ENCODE peak calls at places on chromosomes 12 and 14, in nine cellular contexts. One of them, this sample, is unnamed. For H3K9me3 and H3K27me3, the result is how much of the 10 kb centered on the place peaks cover.

GRCh38 chr12:23906329-23906728 is 43.1 kb downstream of the SOX5 start:
- DNase-seq in effector memory CD4-positive, alpha-beta T cell: no peak
- DNase-seq in cardiac muscle cell: peak
- DNase-seq in tibial nerve: peak
- DNase-seq in pancreas: no peak
- DNase-seq in endothelial cell of umbilical vein: no peak
- DNase-seq in HepG2: peak
- DNase-seq in mammary epithelial cell: peak
- DNase-seq in Caco-2: no peak
- DNase-seq in this sample: no peak

GRCh38 chr12:81617915-81618314 is 141.2 kb downstream of the PPFIA2 start:
- DNase-seq in effector memory CD4-positive, alpha-beta T cell: no peak
- DNase-seq in cardiac muscle cell: peak
- DNase-seq in tibial nerve: no peak
- DNase-seq in pancreas: no peak
- DNase-seq in endothelial cell of umbilical vein: no peak
- DNase-seq in HepG2: no peak
- DNase-seq in mammary epithelial cell: no peak
- DNase-seq in Caco-2: no peak
- DNase-seq in this sample: no peak

GRCh38 chr14:52266782-52267181 is 716 bp upstream of the PTGDR start:
- DNase-seq in effector memory CD4-positive, alpha-beta T cell: no peak
- DNase-seq in cardiac muscle cell: no peak
- DNase-seq in tibial nerve: no peak
- DNase-seq in pancreas: no peak
- DNase-seq in endothelial cell of umbilical vein: no peak
- DNase-seq in HepG2: no peak
- DNase-seq in mammary epithelial cell: peak
- DNase-seq in Caco-2: no peak
- DNase-seq in this sample: peak

GRCh38 chr12:59834659-59835474 is 239.0 kb downstream of the SLC16A7 start:
- DNase-seq in effector memory CD4-positive, alpha-beta T cell: no peak
- DNase-seq in cardiac muscle cell: peak
- DNase-seq in tibial nerve: no peak
- DNase-seq in pancreas: no peak
- DNase-seq in endothelial cell of umbilical vein: no peak
- DNase-seq in HepG2: peak
- DNase-seq in mammary epithelial cell: no peak
- DNase-seq in Caco-2: no peak
- DNase-seq in this sample: no peak

GRCh38 chr12:112349440-112349839 is 32.8 kb downstream of the HECTD4 start:
- DNase-seq in effector memory CD4-positive, alpha-beta T cell: no peak
- DNase-seq in cardiac muscle cell: no peak
- DNase-seq in tibial nerve: no peak
- DNase-seq in pancreas: no peak
- DNase-seq in endothelial cell of umbilical vein: peak
- DNase-seq in HepG2: no peak
- DNase-seq in mammary epithelial cell: no peak
- DNase-seq in Caco-2: no peak
- DNase-seq in this sample: no peak

GRCh38 chr12:126668538-126668937 is 1598.4 kb upstream of the TMEM132C start:
- DNase-seq in effector memory CD4-positive, alpha-beta T cell: no peak
- DNase-seq in cardiac muscle cell: no peak
- DNase-seq in tibial nerve: no peak
- DNase-seq in pancreas: no peak
- DNase-seq in endothelial cell of umbilical vein: no peak
- DNase-seq in HepG2: no peak
- DNase-seq in mammary epithelial cell: peak
- DNase-seq in Caco-2: no peak
- DNase-seq in this sample: peak

GRCh38 chr12:44127966-44128365 is 292.1 kb downstream of the TMEM117 start:
- DNase-seq in effector memory CD4-positive, alpha-beta T cell: no peak
- DNase-seq in cardiac muscle cell: no peak
- DNase-seq in tibial nerve: no peak
- DNase-seq in pancreas: no peak
- DNase-seq in endothelial cell of umbilical vein: no peak
- DNase-seq in HepG2: no peak
- DNase-seq in mammary epithelial cell: no peak
- DNase-seq in Caco-2: no peak
- DNase-seq in this sample: no peak

GRCh38 chr14:59277659-59278058 is 89.2 kb downstream of the DAAM1 start:
- DNase-seq in effector memory CD4-positive, alpha-beta T cell: no peak
- DNase-seq in cardiac muscle cell: no peak
- DNase-seq in tibial nerve: no peak
- DNase-seq in pancreas: no peak
- DNase-seq in endothelial cell of umbilical vein: no peak
- DNase-seq in HepG2: no peak
- DNase-seq in mammary epithelial cell: no peak
- DNase-seq in Caco-2: no peak
- DNase-seq in this sample: no peak

GRCh38 chr14:105862581-105863239 is 336.3 kb downstream of the TMEM121 start:
- DNase-seq in effector memory CD4-positive, alpha-beta T cell: no peak
- DNase-seq in cardiac muscle cell: no peak
- DNase-seq in tibial nerve: peak
- DNase-seq in pancreas: peak
- DNase-seq in endothelial cell of umbilical vein: no peak
- DNase-seq in HepG2: no peak
- DNase-seq in mammary epithelial cell: no peak
- DNase-seq in Caco-2: no peak
- DNase-seq in this sample: no peak

GRCh38 chr14:105861985-105862465 is 335.6 kb downstream of the TMEM121 start:
- DNase-seq in effector memory CD4-positive, alpha-beta T cell: no peak
- DNase-seq in cardiac muscle cell: no peak
- DNase-seq in tibial nerve: peak
- DNase-seq in pancreas: no peak
- DNase-seq in endothelial cell of umbilical vein: no peak
- DNase-seq in HepG2: no peak
- DNase-seq in mammary epithelial cell: no peak
- DNase-seq in Caco-2: no peak
- DNase-seq in this sample: no peak

GRCh38 chr14:105859717-105860614 is 333.6 kb downstream of the TMEM121 start:
- DNase-seq in effector memory CD4-positive, alpha-beta T cell: peak
- DNase-seq in cardiac muscle cell: no peak
- DNase-seq in tibial nerve: no peak
- DNase-seq in pancreas: peak
- DNase-seq in endothelial cell of umbilical vein: no peak
- DNase-seq in HepG2: no peak
- DNase-seq in mammary epithelial cell: no peak
- DNase-seq in Caco-2: peak
- DNase-seq in this sample: no peak

GRCh38 chr14:105858676-105859025 is 332.3 kb downstream of the TMEM121 start:
- DNase-seq in effector memory CD4-positive, alpha-beta T cell: no peak
- DNase-seq in cardiac muscle cell: no peak
- DNase-seq in tibial nerve: peak
- DNase-seq in pancreas: peak
- DNase-seq in endothelial cell of umbilical vein: no peak
- DNase-seq in HepG2: no peak
- DNase-seq in mammary epithelial cell: no peak
- DNase-seq in Caco-2: peak
- DNase-seq in this sample: no peak

DNA sequence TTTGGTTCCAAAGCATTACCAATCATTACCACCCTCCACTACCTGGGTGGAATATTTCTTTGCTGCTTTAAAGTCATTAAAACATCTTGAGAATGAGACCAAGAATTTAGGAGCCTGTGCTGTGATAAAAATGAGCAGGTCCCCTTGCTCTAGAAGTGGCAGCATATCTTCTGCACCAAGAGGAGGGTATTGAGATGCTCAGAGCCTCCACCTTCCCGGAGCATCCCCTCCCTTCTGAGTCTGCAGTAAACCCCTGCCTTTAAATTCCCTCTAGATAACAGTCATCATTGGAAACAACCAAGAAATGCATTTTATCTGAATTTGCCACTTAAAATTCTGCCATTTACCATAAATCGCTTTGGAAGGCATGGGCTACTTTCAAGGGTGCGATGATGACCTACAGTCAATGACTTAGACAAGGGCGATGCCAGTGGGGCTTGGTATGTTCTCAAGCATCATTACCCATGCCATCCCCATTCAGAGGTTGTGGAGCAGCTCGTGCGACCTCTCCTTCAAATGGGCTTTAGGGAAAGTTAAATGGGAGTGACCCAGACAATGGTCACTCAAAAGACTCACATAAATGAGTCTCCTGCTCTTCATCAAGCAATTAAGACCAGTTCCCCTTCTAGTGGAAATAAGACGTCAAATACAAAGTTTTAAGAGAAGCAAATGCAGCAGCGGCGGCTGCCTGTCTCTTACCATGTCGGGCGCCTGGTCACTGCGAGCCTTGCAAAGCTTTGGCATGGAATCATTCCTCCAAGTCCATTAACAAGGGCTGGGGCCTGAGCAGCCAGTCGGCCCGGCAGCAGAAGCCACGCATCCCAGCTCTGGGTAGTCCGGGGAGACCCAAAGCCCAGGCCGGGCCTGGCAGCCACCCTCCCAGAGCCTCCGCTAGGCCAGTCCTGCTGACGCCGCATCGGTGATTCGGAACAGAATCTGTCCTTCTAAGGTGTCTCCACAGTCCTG is 334.5 kb downstream of the TMEM121 start:
- DNase-seq in effector memory CD4-positive, alpha-beta T cell: no peak
- DNase-seq in cardiac muscle cell: no peak
- DNase-seq in tibial nerve: peak
- DNase-seq in pancreas: peak
- DNase-seq in endothelial cell of umbilical vein: no peak
- DNase-seq in HepG2: no peak
- DNase-seq in mammary epithelial cell: no peak
- DNase-seq in Caco-2: peak
- DNase-seq in this sample: no peak
- H3K9me3 ChIP-seq in effector memory CD4-positive, alpha-beta T cell: under half
- H3K9me3 ChIP-seq in cardiac muscle cell: under half
- H3K9me3 ChIP-seq in tibial nerve: under half
- H3K9me3 ChIP-seq in pancreas: under half
- H3K9me3 ChIP-seq in endothelial cell of umbilical vein: under half
- H3K9me3 ChIP-seq in HepG2: under half
- H3K9me3 ChIP-seq in mammary epithelial cell: half or more
- H3K9me3 ChIP-seq in Caco-2: under half
- H3K9me3 ChIP-seq in this sample: under half

DNA sequence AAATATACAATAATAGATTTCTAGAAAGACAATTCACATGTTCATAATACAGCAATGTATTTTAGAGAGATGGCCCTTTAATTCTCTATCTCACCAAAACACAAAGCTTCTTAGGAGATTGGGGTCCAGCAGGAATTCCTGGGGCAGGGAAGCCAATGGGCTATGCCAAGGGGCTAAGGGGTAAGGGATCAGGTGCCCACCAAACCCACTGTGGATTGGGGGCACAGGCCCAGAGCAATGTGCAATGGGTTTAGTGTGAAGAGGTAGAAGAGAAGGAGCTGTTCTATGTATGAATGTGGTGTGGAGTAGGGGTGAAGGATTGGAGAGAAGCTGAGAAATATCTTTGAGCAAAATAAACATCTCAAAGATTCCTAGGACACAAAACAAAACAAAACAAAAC is 2.6 kb downstream of the HOXC13 start:
- DNase-seq in effector memory CD4-positive, alpha-beta T cell: no peak
- DNase-seq in cardiac muscle cell: no peak
- DNase-seq in tibial nerve: no peak
- DNase-seq in pancreas: no peak
- DNase-seq in endothelial cell of umbilical vein: no peak
- DNase-seq in HepG2: no peak
- DNase-seq in mammary epithelial cell: no peak
- DNase-seq in Caco-2: no peak
- DNase-seq in this sample: no peak
- H3K27me3 ChIP-seq in effector memory CD4-positive, alpha-beta T cell: half or more
- H3K27me3 ChIP-seq in cardiac muscle cell: half or more
- H3K27me3 ChIP-seq in tibial nerve: under half
- H3K27me3 ChIP-seq in pancreas: under half
- H3K27me3 ChIP-seq in endothelial cell of umbilical vein: half or more
- H3K27me3 ChIP-seq in HepG2: half or more
- H3K27me3 ChIP-seq in mammary epithelial cell: under half
- H3K27me3 ChIP-seq in Caco-2: under half
- H3K27me3 ChIP-seq in this sample: under half

GRCh38 chr14:40312296-40312695 is 880.1 kb upstream of the FBXO33 start:
- DNase-seq in effector memory CD4-positive, alpha-beta T cell: no peak
- DNase-seq in cardiac muscle cell: no peak
- DNase-seq in tibial nerve: no peak
- DNase-seq in pancreas: no peak
- DNase-seq in endothelial cell of umbilical vein: no peak
- DNase-seq in HepG2: no peak
- DNase-seq in mammary epithelial cell: no peak
- DNase-seq in Caco-2: no peak
- DNase-seq in this sample: no peak

GRCh38 chr14:40317690-40318089 is 885.5 kb upstream of the FBXO33 start:
- DNase-seq in effector memory CD4-positive, alpha-beta T cell: no peak
- DNase-seq in cardiac muscle cell: no peak
- DNase-seq in tibial nerve: no peak
- DNase-seq in pancreas: no peak
- DNase-seq in endothelial cell of umbilical vein: no peak
- DNase-seq in HepG2: no peak
- DNase-seq in mammary epithelial cell: no peak
- DNase-seq in Caco-2: no peak
- DNase-seq in this sample: no peak

GRCh38 chr14:40318211-40318719 is 886.0 kb upstream of the FBXO33 start:
- DNase-seq in effector memory CD4-positive, alpha-beta T cell: no peak
- DNase-seq in cardiac muscle cell: no peak
- DNase-seq in tibial nerve: no peak
- DNase-seq in pancreas: no peak
- DNase-seq in endothelial cell of umbilical vein: no peak
- DNase-seq in HepG2: no peak
- DNase-seq in mammary epithelial cell: no peak
- DNase-seq in Caco-2: no peak
- DNase-seq in this sample: no peak
- H3K9me3 ChIP-seq in effector memory CD4-positive, alpha-beta T cell: under half
- H3K9me3 ChIP-seq in cardiac muscle cell: under half
- H3K9me3 ChIP-seq in tibial nerve: under half
- H3K9me3 ChIP-seq in pancreas: under half
- H3K9me3 ChIP-seq in endothelial cell of umbilical vein: under half
- H3K9me3 ChIP-seq in HepG2: half or more
- H3K9me3 ChIP-seq in mammary epithelial cell: under half
- H3K9me3 ChIP-seq in Caco-2: under half
- H3K9me3 ChIP-seq in this sample: under half

DNA sequence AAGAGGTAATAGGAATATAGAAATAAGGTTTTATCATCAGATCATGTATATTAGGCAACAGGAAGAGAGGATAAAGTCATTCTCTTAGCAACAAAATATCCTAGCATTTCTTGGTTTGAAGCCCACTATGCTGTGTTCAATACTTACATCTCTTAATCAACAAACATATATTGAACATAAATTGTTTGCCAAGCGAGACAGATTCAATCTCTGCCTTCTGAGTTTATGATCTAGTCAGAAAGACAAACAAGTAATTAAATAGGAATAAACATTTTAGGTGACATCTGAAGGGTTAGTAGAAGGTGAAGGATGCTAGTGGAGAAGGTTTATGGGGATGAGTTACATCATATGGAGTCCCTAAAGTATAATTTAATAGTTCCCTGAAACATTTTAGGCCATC is 54.8 kb downstream of the PPHLN1 start:
- DNase-seq in effector memory CD4-positive, alpha-beta T cell: no peak
- DNase-seq in cardiac muscle cell: no peak
- DNase-seq in tibial nerve: no peak
- DNase-seq in pancreas: no peak
- DNase-seq in endothelial cell of umbilical vein: no peak
- DNase-seq in HepG2: no peak
- DNase-seq in mammary epithelial cell: no peak
- DNase-seq in Caco-2: no peak
- DNase-seq in this sample: no peak
- H3K27me3 ChIP-seq in effector memory CD4-positive, alpha-beta T cell: under half
- H3K27me3 ChIP-seq in cardiac muscle cell: under half
- H3K27me3 ChIP-seq in tibial nerve: under half
- H3K27me3 ChIP-seq in pancreas: under half
- H3K27me3 ChIP-seq in endothelial cell of umbilical vein: under half
- H3K27me3 ChIP-seq in HepG2: under half
- H3K27me3 ChIP-seq in mammary epithelial cell: under half
- H3K27me3 ChIP-seq in Caco-2: under half
- H3K27me3 ChIP-seq in this sample: under half

This sample was measured in MG63.